ENCODE peak calls at places on chromosome 9, in six cellular contexts. V, C, L, B, Q and E are unnamed samples.

GRCh38 chr9:85118990-85119755 is 449.6 kb downstream of the NTRK2 start:
- DNase-seq in Q (no peak), V (no peak), C (no peak), L (no peak), B (no peak), E (no peak)

GRCh38 chr9:110900451-110900850 is 137.8 kb downstream of the LPAR1 start:
- DNase-seq in V (no peak), L (no peak), B (no peak), C (no peak), Q (no peak), E (no peak)

GRCh38 chr9:84393266-84393905 is 52.8 kb upstream of the SLC28A3 start:
- DNase-seq in C (no peak), V (peak; percentile 30), L (no peak), Q (no peak), B (no peak), E (no peak)

GRCh38 chr9:109258619-109259321 is 62.1 kb downstream of the EPB41L4B start:
- DNase-seq in B (no peak), V (peak; percentile 61), L (no peak), Q (no peak), C (no peak), E (no peak)

GRCh38 chr9:107481035-107481434 is 8.5 kb downstream of the KLF4 start:
- DNase-seq in C (no peak), V (no peak), B (no peak), L (no peak), Q (no peak), E (no peak)

GRCh38 chr9:131476777-131477345 is 25.9 kb upstream of the POMT1 start:
- DNase-seq in L (peak; percentile 51), Q (no peak), V (no peak), B (no peak), C (no peak), E (no peak)

GRCh38 chr9:131776473-131776872 is 36.6 kb upstream of the RAPGEF1 start:
- DNase-seq in L (peak; percentile 69), Q (peak; percentile 64), V (peak; percentile 85), C (no peak), B (peak; percentile 39), E (no peak)

GRCh38 chr9:125889122-125889523 is 141.9 kb downstream of the PBX3 start:
- DNase-seq in B (no peak), L (peak; percentile 68), V (peak; percentile 16), Q (no peak), C (no peak), E (no peak)

GRCh38 chr9:93268551-93269314 is 84.8 kb downstream of the WNK2 start:
- DNase-seq in Q (peak; percentile 78), B (peak; percentile 15), V (no peak), L (peak; percentile 62), C (no peak), E (no peak)

GRCh38 chr9:32992596-32993238 is 8.7 kb downstream of the APTX start:
- DNase-seq in L (no peak), C (no peak), Q (no peak), V (no peak), B (no peak), E (no peak)

GRCh38 chr9:98500337-98500919 is 208.3 kb downstream of the GABBR2 start:
- DNase-seq in V (no peak), B (no peak), Q (no peak), C (no peak), L (no peak), E (no peak)

GRCh38 chr9:37710039-37710438 is 43.6 kb upstream of the TRMT10B start:
- DNase-seq in V (no peak), B (no peak), C (no peak), L (no peak), Q (no peak), E (no peak)

GRCh38 chr9:83569326-83569725 is 31.1 kb upstream of the FRMD3 start:
- DNase-seq in Q (no peak), B (peak; percentile 12), C (no peak), L (peak; percentile 51), V (no peak), E (no peak)

GRCh38 chr9:134381671-134382505 is 55.6 kb downstream of the RXRA start:
- DNase-seq in B (peak; percentile 62), C (no peak), V (no peak), L (no peak), Q (peak; percentile 71), E (no peak)

GRCh38 chr9:83062653-83063527 is at the start of gene RASEF:
- DNase-seq in C (peak; percentile 86), V (peak; percentile 84), Q (no peak), L (peak; percentile 89), B (no peak), E (no peak)

GRCh38 chr9:70362952-70363351 is 51.5 kb downstream of the KLF9 start:
- DNase-seq in V (no peak), B (no peak), L (no peak), C (no peak), Q (no peak), E (no peak)

GRCh38 chr9:124771867-124772621 is 933 bp upstream of the NR6A1 start:
- DNase-seq in C (peak; percentile 74), Q (peak; percentile 70), L (peak; percentile 89), V (peak; percentile 89), B (peak; percentile 62), E (no peak)

GRCh38 chr9:94212531-94212930 is 46.6 kb upstream of the ZNF169 start:
- DNase-seq in L (no peak), B (no peak), V (no peak), C (no peak), Q (no peak), E (no peak)

GRCh38 chr9:34171753-34172535 is 6.9 kb upstream of the UBAP1 start:
- DNase-seq in B (peak; percentile 70), L (no peak), C (no peak), Q (peak; percentile 37), V (no peak), E (no peak)

DNA sequence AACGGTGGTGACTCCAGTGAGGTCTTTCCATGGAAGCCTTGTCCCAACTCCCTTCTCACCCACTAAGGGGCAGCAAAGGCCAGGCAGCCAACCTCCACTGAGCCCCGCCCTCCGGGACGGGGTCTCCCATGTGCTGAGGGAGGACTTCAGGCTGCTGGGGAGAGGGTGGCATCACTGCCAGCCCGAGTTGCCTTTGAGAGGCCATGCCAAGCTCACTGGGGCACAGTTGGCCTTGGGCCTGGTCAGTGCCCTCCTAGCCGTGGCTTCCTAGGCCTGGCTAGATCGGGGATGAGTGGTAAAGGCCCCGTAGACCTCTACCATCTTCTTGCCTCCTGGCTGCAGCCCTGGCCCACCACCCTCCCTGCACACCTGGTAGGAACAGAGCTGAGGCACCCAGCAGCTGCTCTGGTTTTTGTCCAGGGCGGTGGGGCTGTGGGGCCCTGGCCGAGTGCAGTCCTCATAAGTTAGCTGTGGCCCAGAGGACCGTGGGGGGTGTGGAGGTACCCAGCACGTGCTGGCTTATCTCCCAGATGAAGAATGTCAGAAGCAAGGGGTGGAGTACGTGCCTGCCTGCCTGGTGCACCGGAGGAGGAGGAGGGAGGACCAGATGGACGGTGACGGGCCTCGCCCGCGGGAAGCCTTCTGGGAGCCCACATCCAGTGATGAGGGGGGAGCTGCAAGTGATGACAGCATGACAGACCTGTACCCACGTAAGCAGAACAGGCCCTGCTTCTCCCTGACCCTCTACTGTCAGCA is 3.2 kb downstream of the SURF2 start:
- DNase-seq in V (peak; percentile 56), B (no peak), L (no peak), Q (no peak), C (no peak), E (no peak)
- TF ChIP-seq CTCF in V (no peak), B (no peak), L (peak; percentile 34), Q (peak; percentile 12), C (no peak), E (no peak)

GRCh38 chr9:76718166-76718565 is 46.1 kb upstream of the PCA3 start:
- DNase-seq in V (peak; percentile 18), Q (no peak), L (no peak), B (no peak), C (no peak), E (no peak)
- TF ChIP-seq CTCF in V (no peak), Q (no peak), L (no peak), B (no peak), C (no peak), E (no peak)

GRCh38 chr9:77844415-77844814 is 187.2 kb downstream of the GNAQ start:
- DNase-seq in C (no peak), L (no peak), V (no peak), Q (no peak), B (no peak), E (no peak)

GRCh38 chr9:77838986-77839385 is 190.9 kb upstream of the GNA14 start:
- DNase-seq in V (no peak), L (no peak), C (no peak), Q (no peak), B (no peak), E (no peak)

GRCh38 chr9:77839459-77840140 is 191.5 kb upstream of the GNA14 start:
- DNase-seq in B (no peak), V (no peak), Q (no peak), L (no peak), C (no peak), E (no peak)

GRCh38 chr9:77843088-77843985 is 188.3 kb downstream of the GNAQ start:
- DNase-seq in Q (no peak), V (peak; percentile 20), L (no peak), B (no peak), C (no peak), E (no peak)

GRCh38 chr9:77841739-77842386 is 189.7 kb downstream of the GNAQ start:
- DNase-seq in Q (no peak), C (no peak), V (no peak), L (no peak), B (peak; percentile 55), E (no peak)
- TF ChIP-seq CTCF in Q (no peak), C (no peak), V (no peak), L (peak; percentile 8), B (peak; percentile 11), E (no peak)

GRCh38 chr9:114229236-114229635 is 73.9 kb downstream of the COL27A1 start:
- DNase-seq in Q (no peak), V (no peak), B (no peak), C (no peak), L (no peak), E (no peak)

GRCh38 chr9:114226289-114227055 is 71.1 kb downstream of the COL27A1 start:
- DNase-seq in V (no peak), L (no peak), B (no peak), C (no peak), Q (no peak), E (no peak)

GRCh38 chr9:114227288-114228033 is 72.1 kb downstream of the COL27A1 start:
- DNase-seq in V (no peak), Q (no peak), B (no peak), L (no peak), C (no peak), E (no peak)

GRCh38 chr9:114230068-114230467 is 74.7 kb downstream of the COL27A1 start:
- DNase-seq in B (no peak), Q (no peak), V (no peak), L (no peak), C (no peak), E (no peak)

DNA sequence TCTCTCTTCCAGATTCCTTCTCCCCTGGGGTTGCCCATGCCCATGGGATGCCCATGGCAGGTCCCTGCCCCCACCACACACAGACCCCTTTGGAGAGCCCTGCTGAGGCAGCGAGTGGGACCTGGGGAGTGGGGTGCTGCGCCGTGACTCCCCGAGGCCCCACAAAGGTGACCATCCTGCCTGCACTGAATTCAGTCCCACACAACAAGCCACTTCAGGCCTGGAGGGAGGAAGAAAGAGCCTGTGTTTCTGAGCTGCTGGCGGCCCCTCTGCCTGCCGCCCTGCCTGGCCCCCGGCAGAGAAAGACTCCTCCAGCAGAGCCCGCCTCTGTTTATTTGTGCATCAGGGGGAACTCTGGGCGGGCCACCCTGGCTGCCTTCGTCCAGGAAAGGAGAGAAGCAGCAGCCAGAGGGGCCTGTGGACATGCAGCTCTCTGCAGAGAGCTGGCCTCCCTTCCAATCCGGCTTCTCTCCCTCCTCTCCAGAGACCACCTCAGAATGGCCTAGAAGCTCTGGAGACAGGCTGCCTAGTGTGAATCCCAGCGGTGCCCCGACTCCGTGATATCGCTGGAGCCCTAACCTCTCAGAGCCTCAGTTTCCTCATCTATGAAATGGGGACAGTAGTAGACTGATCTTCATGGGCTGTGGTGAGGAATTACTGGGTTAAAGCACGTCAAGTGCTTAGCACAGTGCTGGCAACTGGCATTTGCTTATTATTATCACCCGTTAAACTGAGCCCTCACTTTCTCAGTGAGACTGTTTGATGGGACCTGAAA is 72.9 kb downstream of the COL27A1 start:
- DNase-seq in V (no peak), Q (no peak), C (no peak), B (no peak), L (no peak), E (no peak)
- TF ChIP-seq CTCF in V (no peak), Q (no peak), C (no peak), B (no peak), L (no peak), E (no peak)